ENCODE peak calls at places on chromosome 19, in five cellular contexts. J, D, P, L and Y are unnamed samples. For H3K27me3, the result is how much of the 10 kb centered on the place peaks cover.

GRCh38 chr19:53808710-53809125 is 15.4 kb downstream of the NLRP12 start:
- DNase-seq in P (peak), L (no peak), D (no peak), J (no peak), Y (no peak)

GRCh38 chr19:23789246-23789645 is 30.6 kb upstream of the ZNF681 start:
- DNase-seq in L (no peak), P (no peak), J (no peak), D (no peak), Y (no peak)

GRCh38 chr19:5032101-5032967 is 63.4 kb downstream of the KDM4B start:
- DNase-seq in J (no peak), D (no peak), L (no peak), P (no peak), Y (no peak)

GRCh38 chr19:32397736-32398135 is 7.8 kb upstream of the DPY19L3 start:
- DNase-seq in J (no peak), L (no peak), D (no peak), P (no peak), Y (no peak)

GRCh38 chr19:30674656-30675055 is 302.5 kb downstream of the ZNF536 start:
- DNase-seq in J (no peak), P (no peak), D (no peak), L (no peak), Y (no peak)

GRCh38 chr19:6249296-6249695 is 30.5 kb downstream of the MLLT1 start:
- DNase-seq in J (peak), L (no peak), P (no peak), D (no peak), Y (no peak)

GRCh38 chr19:33702606-33703437 is 81.1 kb downstream of the CHST8 start:
- DNase-seq in J (no peak), D (peak), L (no peak), P (peak), Y (peak)

GRCh38 chr19:29275266-29275665 is 62.3 kb upstream of the UQCRFS1 start:
- DNase-seq in P (no peak), L (no peak), D (no peak), J (no peak), Y (no peak)

GRCh38 chr19:30696514-30696913 is 324.3 kb downstream of the ZNF536 start:
- DNase-seq in L (no peak), P (peak), J (no peak), D (no peak), Y (no peak)

GRCh38 chr19:29308977-29309520 is 96.1 kb upstream of the UQCRFS1 start:
- DNase-seq in L (no peak), J (no peak), P (no peak), D (no peak), Y (no peak)

GRCh38 chr19:8305798-8306197 is 2.4 kb downstream of the CD320 start:
- DNase-seq in D (peak), P (peak), L (no peak), J (peak), Y (peak)

GRCh38 chr19:4388171-4389063 is 11.9 kb downstream of the SH3GL1 start:
- DNase-seq in L (peak), J (peak), P (no peak), D (no peak), Y (peak)

GRCh38 chr19:54172764-54173699 is at the start of gene TMC4:
- DNase-seq in J (peak), L (no peak), D (no peak), P (peak), Y (peak)

GRCh38 chr19:35267818-35268545 is 780 bp upstream of the USF2 start:
- DNase-seq in D (peak), L (peak), P (peak), J (peak), Y (peak)

GRCh38 chr19:17323274-17323972 is 11.2 kb downstream of the ANO8 start:
- DNase-seq in P (no peak), L (no peak), J (no peak), D (no peak), Y (no peak)

DNA sequence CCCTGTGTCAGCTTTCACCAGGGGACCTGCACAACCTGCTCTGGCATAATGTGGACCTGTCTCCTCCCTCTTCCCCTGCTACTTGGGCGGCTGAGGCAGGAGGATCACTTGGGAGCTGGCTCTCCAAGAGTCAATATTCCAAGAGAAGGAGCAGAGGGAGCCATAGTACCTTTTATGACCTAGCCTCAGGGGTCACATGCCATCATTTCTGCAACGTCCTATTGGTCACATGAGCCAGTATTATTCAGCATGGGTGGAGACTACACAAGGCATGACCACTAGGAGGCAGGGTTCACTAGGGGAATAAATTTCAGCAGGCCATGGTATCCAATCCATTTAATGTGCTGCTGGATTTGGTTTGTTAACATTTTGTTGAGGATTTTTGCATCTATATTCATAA is 12.0 kb upstream of the SHFL start:
- DNase-seq in P (peak), D (no peak), J (no peak), L (no peak), Y (no peak)
- H3K27me3 ChIP-seq in P (under half), D (under half), J (under half), L (under half), Y (under half)

GRCh38 chr19:2294377-2295335 is 12.7 kb upstream of the PEAK3 start:
- DNase-seq in D (peak), P (peak), L (no peak), J (no peak), Y (no peak)
- H3K27me3 ChIP-seq in D (under half), P (under half), L (under half), J (half or more), Y (under half)

DNA sequence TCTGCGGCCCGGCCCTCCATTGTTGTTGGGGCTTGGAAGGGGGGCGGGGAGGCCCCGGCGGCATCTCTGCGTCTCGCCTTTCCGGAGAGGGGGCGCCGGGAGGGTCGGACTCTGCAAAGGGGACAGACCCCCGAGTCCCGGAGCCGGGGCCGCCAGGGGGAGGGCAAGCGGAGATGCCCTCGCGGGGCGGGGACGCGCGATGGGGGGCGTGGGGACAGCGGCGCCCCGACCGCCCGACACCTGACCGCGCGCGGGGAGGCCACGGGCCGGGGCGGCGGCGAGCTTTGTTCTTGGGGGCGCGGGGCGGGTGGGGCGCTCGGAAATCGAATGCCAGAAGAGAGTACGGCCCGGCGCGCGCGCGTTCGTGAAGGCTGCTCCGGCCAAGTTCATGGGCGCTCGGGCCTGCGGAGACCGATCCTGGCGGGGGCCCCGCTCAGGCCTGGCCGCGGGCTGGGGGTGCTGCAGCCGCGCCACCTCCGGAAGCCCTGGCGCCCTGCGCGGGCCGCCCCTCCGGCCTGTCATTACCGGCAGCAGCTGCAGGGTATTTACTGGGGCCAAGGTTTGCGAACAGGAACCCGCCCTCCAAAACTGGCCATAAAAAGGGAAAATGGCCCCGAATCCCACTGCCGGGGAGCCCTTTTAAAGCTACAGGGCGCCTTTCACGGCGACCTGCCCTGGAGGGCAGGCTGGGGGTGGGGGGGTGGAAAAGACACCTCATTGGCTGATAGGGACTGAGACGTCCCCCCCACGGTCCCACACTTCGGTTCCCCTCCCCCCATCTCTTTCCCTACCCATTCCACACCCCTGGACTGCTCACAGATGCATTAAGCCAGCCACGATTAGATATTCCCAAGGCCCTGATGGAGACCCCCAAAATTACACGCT is 11.1 kb upstream of the NANOS3 start:
- DNase-seq in D (no peak), J (no peak), L (no peak), P (peak), Y (no peak)
- H3K27me3 ChIP-seq in D (under half), J (under half), L (under half), P (under half), Y (under half)

DNA sequence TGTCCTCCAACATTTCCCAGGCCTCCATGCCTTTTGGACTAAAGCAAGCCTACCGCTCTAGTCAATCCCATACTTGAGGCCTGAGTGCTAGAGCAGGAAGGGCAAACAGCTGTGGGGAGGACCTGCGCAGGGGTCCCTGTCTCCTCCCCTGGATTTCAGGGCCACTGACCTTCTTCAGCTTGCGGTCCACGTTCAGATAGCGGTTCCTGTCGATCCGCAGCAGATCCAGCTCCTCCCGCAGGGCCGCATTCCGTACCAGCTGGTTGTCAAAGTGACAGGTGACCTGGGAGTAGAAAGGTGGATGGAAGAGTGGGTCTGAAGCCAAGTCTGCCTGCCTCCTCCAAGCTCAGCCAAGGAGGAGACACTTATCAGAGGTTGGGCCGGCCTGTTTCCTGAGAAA is 14.0 kb upstream of the EMP3 start:
- DNase-seq in P (no peak), J (no peak), L (no peak), D (no peak), Y (no peak)
- H3K27me3 ChIP-seq in P (under half), J (under half), L (under half), D (under half), Y (under half)

DNA sequence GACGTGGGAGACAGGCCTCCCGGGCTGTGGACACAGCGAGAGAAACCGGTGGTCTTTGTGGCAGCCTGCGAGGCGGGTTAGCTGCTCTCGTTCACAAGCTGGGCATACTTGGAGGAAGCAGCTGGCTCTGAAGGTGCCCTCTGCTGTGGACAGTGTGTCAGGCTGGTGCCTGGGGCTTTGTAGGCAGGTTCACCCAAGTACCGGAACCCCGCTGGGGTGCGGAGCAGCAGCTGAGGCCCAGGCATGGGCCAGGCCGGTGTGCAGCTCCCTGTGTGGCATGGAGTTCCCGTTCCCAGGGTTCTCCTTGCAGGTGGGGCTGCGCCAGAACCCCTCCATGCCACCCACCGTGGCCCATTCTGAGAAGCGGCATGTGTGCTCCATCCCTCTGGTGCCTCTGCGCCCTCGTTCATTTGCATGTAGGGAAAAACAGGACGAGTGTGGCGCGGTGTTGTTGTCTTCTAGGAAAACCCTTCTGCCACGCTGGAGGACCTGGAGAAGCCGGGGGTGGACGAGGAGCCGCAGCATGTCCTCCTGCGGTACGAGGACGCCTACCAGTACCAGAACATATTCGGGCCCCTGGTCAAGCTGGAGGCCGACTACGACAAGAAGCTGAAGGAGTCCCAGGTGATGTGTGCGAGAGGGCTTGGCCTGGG is 20.0 kb downstream of the UPF1 start:
- DNase-seq in J (peak), L (no peak), P (no peak), D (no peak), Y (no peak)
- H3K27me3 ChIP-seq in J (under half), L (under half), P (under half), D (under half), Y (under half)

DNA sequence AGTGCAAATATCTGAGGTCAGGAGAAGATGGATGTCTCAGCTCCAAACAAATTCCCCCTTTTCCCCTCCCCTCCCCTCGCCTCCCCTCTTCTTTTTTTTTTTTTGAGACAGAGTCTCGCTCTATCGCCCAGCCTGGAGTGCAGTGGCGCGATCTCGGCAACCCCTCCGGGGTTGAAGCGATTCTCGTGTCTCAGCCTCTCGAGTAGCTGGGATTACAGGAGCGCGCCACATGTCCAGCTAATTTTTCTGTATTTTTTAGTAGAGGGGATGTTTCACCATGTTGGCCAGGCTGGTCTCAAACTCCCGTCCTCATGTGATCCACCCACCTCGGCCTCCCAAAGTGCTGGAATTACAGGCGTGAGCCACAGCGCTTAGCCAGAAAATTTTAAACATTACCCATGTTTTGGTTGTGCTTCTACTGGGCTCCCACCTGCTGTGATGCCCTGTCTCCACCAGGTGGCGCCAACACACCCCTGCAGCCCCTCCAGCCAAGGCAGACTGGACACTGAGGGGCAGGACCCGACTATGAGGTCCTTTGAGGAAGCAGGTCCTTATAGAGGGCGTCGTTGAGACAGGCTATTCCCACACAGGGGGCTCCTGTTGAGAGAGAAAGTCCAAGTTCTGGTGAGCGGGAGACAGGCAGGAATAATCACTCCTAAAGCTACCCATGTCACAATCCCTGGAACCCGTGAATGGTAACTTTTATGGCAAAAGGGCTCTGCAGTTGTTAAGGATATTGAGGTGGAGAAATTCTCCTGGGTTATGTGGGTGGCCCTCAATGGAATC is 6.3 kb downstream of the ERICH4 start:
- DNase-seq in J (peak), P (peak), D (peak), L (peak), Y (peak)
- H3K27me3 ChIP-seq in J (under half), P (under half), D (under half), L (under half), Y (under half)

GRCh38 chr19:49155005-49155826 is at the start of gene HRC:
- DNase-seq in P (no peak), L (peak), J (no peak), D (no peak), Y (peak)
- H3K27me3 ChIP-seq in P (under half), L (under half), J (under half), D (under half), Y (under half)

DNA sequence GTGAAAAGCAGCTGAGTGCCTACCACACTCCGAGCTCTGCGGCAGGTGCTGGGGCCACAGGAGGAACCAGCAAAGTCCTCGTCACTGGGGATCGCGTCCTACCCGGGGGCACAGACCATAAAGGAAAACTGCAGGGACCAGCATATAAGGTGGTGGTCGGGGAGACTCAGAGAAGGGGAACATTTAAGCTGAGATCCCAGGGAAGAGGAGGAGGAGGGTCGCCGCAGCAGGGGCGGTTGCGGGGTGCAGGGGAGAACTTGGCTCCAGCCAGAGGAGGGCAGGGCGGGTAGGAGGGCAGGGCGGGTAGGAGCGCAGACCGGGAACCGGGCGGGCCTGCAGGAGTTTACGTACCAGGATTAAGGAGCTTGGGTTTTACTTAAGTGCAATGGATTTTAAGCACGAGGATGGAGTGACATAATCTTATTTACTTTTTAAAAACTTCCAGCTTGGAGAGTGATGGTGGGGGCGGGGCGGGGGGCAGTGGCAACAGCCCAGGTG is 956 bp upstream of the KLK4 start:
- DNase-seq in P (no peak), L (no peak), D (no peak), J (no peak), Y (no peak)
- H3K27me3 ChIP-seq in P (half or more), L (half or more), D (under half), J (half or more), Y (half or more)

DNA sequence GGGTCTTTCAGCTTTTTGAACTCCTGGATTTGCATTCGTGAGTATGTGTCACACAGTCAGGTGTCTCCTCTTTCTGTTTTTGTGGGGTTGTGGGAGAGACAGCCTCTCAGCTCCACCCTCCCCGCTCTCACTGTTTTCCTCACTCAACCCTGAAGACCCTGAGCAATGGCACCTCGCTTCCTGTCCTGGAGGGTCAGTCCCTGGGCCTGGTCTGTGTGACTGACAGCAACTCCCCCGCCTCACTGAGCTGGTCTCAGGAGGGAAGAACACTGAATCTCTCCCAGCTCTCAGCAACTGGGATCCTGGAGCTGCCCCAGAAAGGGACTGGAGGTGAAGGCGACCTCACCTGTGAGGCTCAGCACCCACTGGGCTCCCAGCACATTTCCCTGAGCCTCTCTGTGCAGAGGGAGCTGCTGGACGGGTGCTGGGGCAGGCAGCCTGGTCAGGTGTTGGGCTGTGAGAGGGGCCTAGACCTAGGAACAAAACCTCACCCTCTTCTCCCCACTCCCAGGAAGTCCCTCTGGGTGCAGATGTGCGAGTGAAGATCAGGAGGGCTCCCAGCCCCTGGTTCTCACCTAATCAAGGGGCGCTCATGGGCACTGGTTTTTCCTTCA is 4.2 kb upstream of the SIGLEC7 start:
- DNase-seq in D (peak), J (no peak), P (no peak), L (no peak), Y (no peak)
- H3K27me3 ChIP-seq in D (under half), J (under half), P (half or more), L (under half), Y (under half)

GRCh38 chr19:38739440-38740251 is 4.6 kb downstream of the CAPN12 start:
- DNase-seq in L (no peak), D (peak), J (peak), P (no peak), Y (peak)

GRCh38 chr19:38737297-38737865 is 6.9 kb downstream of the CAPN12 start:
- DNase-seq in D (peak), P (no peak), L (no peak), J (peak), Y (no peak)

GRCh38 chr19:38740252-38740592 is 4.1 kb downstream of the CAPN12 start:
- DNase-seq in J (peak), L (no peak), D (peak), P (no peak), Y (no peak)

GRCh38 chr19:38736413-38737280 is 7.6 kb downstream of the CAPN12 start:
- DNase-seq in P (peak), L (no peak), J (peak), D (no peak), Y (peak)

DNA sequence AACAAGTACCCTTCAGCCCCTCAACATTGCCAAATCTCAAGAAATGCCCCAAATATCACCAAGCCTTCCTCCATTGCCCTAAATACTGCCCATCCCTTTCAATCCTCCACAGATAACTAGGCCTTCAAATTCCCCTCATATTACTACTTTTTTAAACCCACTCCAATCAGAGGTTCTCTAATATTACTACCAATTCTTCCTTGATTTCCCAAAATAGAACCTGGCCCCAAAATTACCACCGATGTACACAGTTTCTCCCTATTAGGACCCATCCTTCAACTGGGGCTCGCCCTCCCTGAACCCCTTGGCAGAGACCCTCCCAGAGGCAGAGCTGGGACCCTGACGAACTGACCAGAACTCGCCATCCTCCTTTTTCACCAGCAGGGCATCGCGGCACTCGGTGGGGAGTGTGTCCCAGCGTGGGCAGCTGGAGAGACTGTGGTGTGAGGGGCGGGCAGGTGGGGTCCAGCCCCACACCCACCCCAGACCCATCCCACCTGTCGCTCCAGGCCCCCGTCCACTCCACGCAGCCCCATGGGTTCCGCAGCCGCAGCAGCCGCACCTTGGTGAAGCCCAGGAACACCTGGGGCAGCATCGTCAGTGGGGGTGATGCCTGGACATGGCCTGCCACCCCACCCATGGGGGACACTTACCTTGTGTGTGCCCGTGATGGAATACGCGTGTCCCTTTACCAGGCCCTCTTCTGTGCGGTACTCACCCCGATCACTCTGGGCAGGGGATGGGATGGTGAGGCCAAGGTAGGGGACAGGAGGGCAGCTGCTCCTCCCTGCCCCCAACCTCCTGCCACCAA is 6.1 kb downstream of the CAPN12 start:
- DNase-seq in P (no peak), D (peak), L (no peak), J (peak), Y (no peak)
- H3K27me3 ChIP-seq in P (under half), D (under half), L (under half), J (under half), Y (under half)